ENCODE peak calls at places on chromosomes 2 and 18, in nine cellular contexts. One of them, this sample, is unnamed.
A peak's percentile ranks its signal among the peaks of the same experiment; 100 is the strongest.

GRCh38 chr2:16067037-16067406 is 126.7 kb downstream of the MYCN start:
- DNase-seq in NCI-H1694 treated with DMSO at 0.1 percent for 48 hours: no peak
- DNase-seq in NCI-H510A treated with DMSO at 0.1 percent for 48 hours: no peak
- DNase-seq in COR-L47: no peak
- DNase-seq in foreskin fibroblast: no peak
- DNase-seq in tibial nerve: no peak
- DNase-seq in C1 segment of cervical spinal cord: no peak
- DNase-seq in adipocyte: no peak
- DNase-seq in activated naive CD4-positive, alpha-beta T cell treated with anti-CD3 and anti-CD28 coated beads, Interleukin-2, amount 50 U/mL, for 16 hours: no peak
- DNase-seq in this sample: no peak

GRCh38 chr2:54560146-54560881 is 104.2 kb downstream of the SPTBN1 start:
- DNase-seq in tibial nerve: peak; percentile 50
- DNase-seq in NCI-H1694 treated with DMSO at 0.1 percent for 48 hours: no peak
- DNase-seq in adipocyte: peak; percentile 79
- DNase-seq in activated naive CD4-positive, alpha-beta T cell treated with anti-CD3 and anti-CD28 coated beads, Interleukin-2, amount 50 U/mL, for 16 hours: no peak
- DNase-seq in C1 segment of cervical spinal cord: no peak
- DNase-seq in COR-L47: no peak
- DNase-seq in NCI-H510A treated with DMSO at 0.1 percent for 48 hours: no peak
- DNase-seq in foreskin fibroblast: peak; percentile 51
- DNase-seq in this sample: peak; percentile 79

GRCh38 chr2:40103590-40103989 is 324.5 kb upstream of the THUMPD2 start:
- DNase-seq in NCI-H510A treated with DMSO at 0.1 percent for 48 hours: no peak
- DNase-seq in COR-L47: no peak
- DNase-seq in C1 segment of cervical spinal cord: no peak
- DNase-seq in NCI-H1694 treated with DMSO at 0.1 percent for 48 hours: no peak
- DNase-seq in tibial nerve: no peak
- DNase-seq in foreskin fibroblast: peak; percentile 69
- DNase-seq in adipocyte: peak; percentile 85
- DNase-seq in activated naive CD4-positive, alpha-beta T cell treated with anti-CD3 and anti-CD28 coated beads, Interleukin-2, amount 50 U/mL, for 16 hours: no peak
- DNase-seq in this sample: peak; percentile 53

GRCh38 chr2:219836647-219837177 is 209.3 kb downstream of the SLC4A3 start:
- DNase-seq in NCI-H510A treated with DMSO at 0.1 percent for 48 hours: no peak
- DNase-seq in activated naive CD4-positive, alpha-beta T cell treated with anti-CD3 and anti-CD28 coated beads, Interleukin-2, amount 50 U/mL, for 16 hours: no peak
- DNase-seq in foreskin fibroblast: peak; percentile 11
- DNase-seq in adipocyte: no peak
- DNase-seq in tibial nerve: peak; percentile 44
- DNase-seq in C1 segment of cervical spinal cord: no peak
- DNase-seq in COR-L47: no peak
- DNase-seq in NCI-H1694 treated with DMSO at 0.1 percent for 48 hours: peak; percentile 62
- DNase-seq in this sample: peak; percentile 55

GRCh38 chr2:136116111-136116812 is 1.7 kb downstream of the CXCR4 start:
- DNase-seq in tibial nerve: peak; percentile 61
- DNase-seq in NCI-H1694 treated with DMSO at 0.1 percent for 48 hours: no peak
- DNase-seq in adipocyte: peak; percentile 1
- DNase-seq in NCI-H510A treated with DMSO at 0.1 percent for 48 hours: no peak
- DNase-seq in C1 segment of cervical spinal cord: no peak
- DNase-seq in activated naive CD4-positive, alpha-beta T cell treated with anti-CD3 and anti-CD28 coated beads, Interleukin-2, amount 50 U/mL, for 16 hours: peak; percentile 50
- DNase-seq in foreskin fibroblast: no peak
- DNase-seq in COR-L47: no peak
- DNase-seq in this sample: no peak

GRCh38 chr2:29702276-29702675 is 219.1 kb downstream of the ALK start:
- DNase-seq in adipocyte: no peak
- DNase-seq in NCI-H1694 treated with DMSO at 0.1 percent for 48 hours: no peak
- DNase-seq in foreskin fibroblast: no peak
- DNase-seq in tibial nerve: no peak
- DNase-seq in C1 segment of cervical spinal cord: no peak
- DNase-seq in COR-L47: no peak
- DNase-seq in NCI-H510A treated with DMSO at 0.1 percent for 48 hours: no peak
- DNase-seq in activated naive CD4-positive, alpha-beta T cell treated with anti-CD3 and anti-CD28 coated beads, Interleukin-2, amount 50 U/mL, for 16 hours: no peak
- DNase-seq in this sample: no peak

GRCh38 chr18:45664824-45665763 is 49.8 kb downstream of the SLC14A2 start:
- DNase-seq in C1 segment of cervical spinal cord: peak; percentile 18
- DNase-seq in COR-L47: peak; percentile 70
- DNase-seq in activated naive CD4-positive, alpha-beta T cell treated with anti-CD3 and anti-CD28 coated beads, Interleukin-2, amount 50 U/mL, for 16 hours: peak; percentile 65
- DNase-seq in NCI-H510A treated with DMSO at 0.1 percent for 48 hours: peak; percentile 46
- DNase-seq in adipocyte: peak; percentile 88
- DNase-seq in tibial nerve: peak; percentile 85
- DNase-seq in foreskin fibroblast: peak; percentile 47
- DNase-seq in NCI-H1694 treated with DMSO at 0.1 percent for 48 hours: peak; percentile 69
- DNase-seq in this sample: peak; percentile 81

GRCh38 chr2:217798191-217798590 is 204.6 kb downstream of the TNS1 start:
- DNase-seq in adipocyte: no peak
- DNase-seq in activated naive CD4-positive, alpha-beta T cell treated with anti-CD3 and anti-CD28 coated beads, Interleukin-2, amount 50 U/mL, for 16 hours: no peak
- DNase-seq in tibial nerve: no peak
- DNase-seq in foreskin fibroblast: no peak
- DNase-seq in COR-L47: no peak
- DNase-seq in NCI-H510A treated with DMSO at 0.1 percent for 48 hours: no peak
- DNase-seq in NCI-H1694 treated with DMSO at 0.1 percent for 48 hours: no peak
- DNase-seq in C1 segment of cervical spinal cord: no peak
- DNase-seq in this sample: no peak

GRCh38 chr2:8539743-8540551 is 141.9 kb upstream of the ID2 start:
- DNase-seq in NCI-H1694 treated with DMSO at 0.1 percent for 48 hours: no peak
- DNase-seq in COR-L47: peak; percentile 21
- DNase-seq in tibial nerve: peak; percentile 34
- DNase-seq in NCI-H510A treated with DMSO at 0.1 percent for 48 hours: peak; percentile 83
- DNase-seq in foreskin fibroblast: no peak
- DNase-seq in adipocyte: no peak
- DNase-seq in C1 segment of cervical spinal cord: no peak
- DNase-seq in activated naive CD4-positive, alpha-beta T cell treated with anti-CD3 and anti-CD28 coated beads, Interleukin-2, amount 50 U/mL, for 16 hours: no peak
- DNase-seq in this sample: no peak

GRCh38 chr18:74459877-74460276 is 2.8 kb upstream of the DIPK1C start:
- DNase-seq in NCI-H510A treated with DMSO at 0.1 percent for 48 hours: no peak
- DNase-seq in COR-L47: no peak
- DNase-seq in tibial nerve: peak; percentile 24
- DNase-seq in C1 segment of cervical spinal cord: peak; percentile 27
- DNase-seq in NCI-H1694 treated with DMSO at 0.1 percent for 48 hours: no peak
- DNase-seq in activated naive CD4-positive, alpha-beta T cell treated with anti-CD3 and anti-CD28 coated beads, Interleukin-2, amount 50 U/mL, for 16 hours: no peak
- DNase-seq in adipocyte: no peak
- DNase-seq in foreskin fibroblast: no peak
- DNase-seq in this sample: no peak

GRCh38 chr2:118118479-118118878 is 30.2 kb downstream of the INSIG2 start:
- DNase-seq in COR-L47: no peak
- DNase-seq in foreskin fibroblast: no peak
- DNase-seq in C1 segment of cervical spinal cord: no peak
- DNase-seq in activated naive CD4-positive, alpha-beta T cell treated with anti-CD3 and anti-CD28 coated beads, Interleukin-2, amount 50 U/mL, for 16 hours: no peak
- DNase-seq in NCI-H1694 treated with DMSO at 0.1 percent for 48 hours: no peak
- DNase-seq in tibial nerve: no peak
- DNase-seq in NCI-H510A treated with DMSO at 0.1 percent for 48 hours: no peak
- DNase-seq in adipocyte: no peak
- DNase-seq in this sample: no peak

GRCh38 chr2:134736167-134736885 is 17.5 kb upstream of the TMEM163 start:
- DNase-seq in COR-L47: no peak
- DNase-seq in tibial nerve: no peak
- DNase-seq in foreskin fibroblast: peak; percentile 10
- DNase-seq in NCI-H1694 treated with DMSO at 0.1 percent for 48 hours: no peak
- DNase-seq in adipocyte: peak; percentile 45
- DNase-seq in C1 segment of cervical spinal cord: no peak
- DNase-seq in activated naive CD4-positive, alpha-beta T cell treated with anti-CD3 and anti-CD28 coated beads, Interleukin-2, amount 50 U/mL, for 16 hours: no peak
- DNase-seq in NCI-H510A treated with DMSO at 0.1 percent for 48 hours: no peak
- DNase-seq in this sample: peak; percentile 76

GRCh38 chr2:126901459-126901858 is 2.8 kb downstream of the TEX51 start:
- DNase-seq in COR-L47: no peak
- DNase-seq in C1 segment of cervical spinal cord: no peak
- DNase-seq in activated naive CD4-positive, alpha-beta T cell treated with anti-CD3 and anti-CD28 coated beads, Interleukin-2, amount 50 U/mL, for 16 hours: no peak
- DNase-seq in tibial nerve: no peak
- DNase-seq in foreskin fibroblast: no peak
- DNase-seq in NCI-H510A treated with DMSO at 0.1 percent for 48 hours: no peak
- DNase-seq in NCI-H1694 treated with DMSO at 0.1 percent for 48 hours: no peak
- DNase-seq in adipocyte: no peak
- DNase-seq in this sample: no peak

GRCh38 chr18:11149441-11150270 is at the start of gene PIEZO2:
- DNase-seq in NCI-H510A treated with DMSO at 0.1 percent for 48 hours: peak; percentile 39
- DNase-seq in activated naive CD4-positive, alpha-beta T cell treated with anti-CD3 and anti-CD28 coated beads, Interleukin-2, amount 50 U/mL, for 16 hours: no peak
- DNase-seq in adipocyte: peak; percentile 93
- DNase-seq in C1 segment of cervical spinal cord: peak; percentile 76
- DNase-seq in NCI-H1694 treated with DMSO at 0.1 percent for 48 hours: no peak
- DNase-seq in foreskin fibroblast: no peak
- DNase-seq in COR-L47: no peak
- DNase-seq in tibial nerve: no peak
- DNase-seq in this sample: peak; percentile 78

GRCh38 chr2:8229546-8229986 is 452.3 kb upstream of the ID2 start:
- DNase-seq in NCI-H510A treated with DMSO at 0.1 percent for 48 hours: peak; percentile 33
- DNase-seq in foreskin fibroblast: peak; percentile 33
- DNase-seq in tibial nerve: peak; percentile 53
- DNase-seq in COR-L47: no peak
- DNase-seq in C1 segment of cervical spinal cord: no peak
- DNase-seq in NCI-H1694 treated with DMSO at 0.1 percent for 48 hours: no peak
- DNase-seq in adipocyte: peak; percentile 74
- DNase-seq in activated naive CD4-positive, alpha-beta T cell treated with anti-CD3 and anti-CD28 coated beads, Interleukin-2, amount 50 U/mL, for 16 hours: peak; percentile 37
- DNase-seq in this sample: peak; percentile 68

GRCh38 chr2:119158563-119159347 is at the start of gene C1QL2:
- DNase-seq in C1 segment of cervical spinal cord: no peak
- DNase-seq in NCI-H510A treated with DMSO at 0.1 percent for 48 hours: peak; percentile 28
- DNase-seq in NCI-H1694 treated with DMSO at 0.1 percent for 48 hours: peak; percentile 52
- DNase-seq in adipocyte: peak; percentile 5
- DNase-seq in COR-L47: peak; percentile 22
- DNase-seq in activated naive CD4-positive, alpha-beta T cell treated with anti-CD3 and anti-CD28 coated beads, Interleukin-2, amount 50 U/mL, for 16 hours: no peak
- DNase-seq in foreskin fibroblast: no peak
- DNase-seq in tibial nerve: no peak
- DNase-seq in this sample: no peak

GRCh38 chr18:9049495-9049809 is 53.0 kb upstream of the NDUFV2 start:
- DNase-seq in C1 segment of cervical spinal cord: no peak
- DNase-seq in NCI-H510A treated with DMSO at 0.1 percent for 48 hours: no peak
- DNase-seq in activated naive CD4-positive, alpha-beta T cell treated with anti-CD3 and anti-CD28 coated beads, Interleukin-2, amount 50 U/mL, for 16 hours: no peak
- DNase-seq in foreskin fibroblast: no peak
- DNase-seq in tibial nerve: no peak
- DNase-seq in NCI-H1694 treated with DMSO at 0.1 percent for 48 hours: no peak
- DNase-seq in adipocyte: no peak
- DNase-seq in COR-L47: no peak
- DNase-seq in this sample: no peak

GRCh38 chr2:10863837-10864236 is 47.9 kb upstream of the KCNF1 start:
- DNase-seq in NCI-H1694 treated with DMSO at 0.1 percent for 48 hours: no peak
- DNase-seq in NCI-H510A treated with DMSO at 0.1 percent for 48 hours: no peak
- DNase-seq in tibial nerve: no peak
- DNase-seq in COR-L47: no peak
- DNase-seq in foreskin fibroblast: no peak
- DNase-seq in adipocyte: no peak
- DNase-seq in C1 segment of cervical spinal cord: no peak
- DNase-seq in activated naive CD4-positive, alpha-beta T cell treated with anti-CD3 and anti-CD28 coated beads, Interleukin-2, amount 50 U/mL, for 16 hours: no peak
- DNase-seq in this sample: no peak

GRCh38 chr2:29281585-29281984 is 166.4 kb downstream of the CLIP4 start:
- DNase-seq in C1 segment of cervical spinal cord: peak; percentile 64
- DNase-seq in tibial nerve: peak; percentile 7
- DNase-seq in adipocyte: peak; percentile 66
- DNase-seq in activated naive CD4-positive, alpha-beta T cell treated with anti-CD3 and anti-CD28 coated beads, Interleukin-2, amount 50 U/mL, for 16 hours: no peak
- DNase-seq in NCI-H510A treated with DMSO at 0.1 percent for 48 hours: peak; percentile 40
- DNase-seq in COR-L47: peak; percentile 88
- DNase-seq in NCI-H1694 treated with DMSO at 0.1 percent for 48 hours: no peak
- DNase-seq in foreskin fibroblast: peak; percentile 23
- DNase-seq in this sample: peak; percentile 91

GRCh38 chr2:219448776-219449476 is 14.3 kb downstream of the SPEG start:
- DNase-seq in NCI-H510A treated with DMSO at 0.1 percent for 48 hours: no peak
- DNase-seq in COR-L47: no peak
- DNase-seq in activated naive CD4-positive, alpha-beta T cell treated with anti-CD3 and anti-CD28 coated beads, Interleukin-2, amount 50 U/mL, for 16 hours: no peak
- DNase-seq in NCI-H1694 treated with DMSO at 0.1 percent for 48 hours: no peak
- DNase-seq in adipocyte: no peak
- DNase-seq in C1 segment of cervical spinal cord: no peak
- DNase-seq in foreskin fibroblast: no peak
- DNase-seq in tibial nerve: no peak
- DNase-seq in this sample: no peak

GRCh38 chr2:101440127-101440738 is 34.7 kb downstream of the RFX8 start:
- DNase-seq in adipocyte: no peak
- DNase-seq in activated naive CD4-positive, alpha-beta T cell treated with anti-CD3 and anti-CD28 coated beads, Interleukin-2, amount 50 U/mL, for 16 hours: no peak
- DNase-seq in tibial nerve: no peak
- DNase-seq in foreskin fibroblast: no peak
- DNase-seq in NCI-H1694 treated with DMSO at 0.1 percent for 48 hours: no peak
- DNase-seq in NCI-H510A treated with DMSO at 0.1 percent for 48 hours: peak; percentile 45
- DNase-seq in C1 segment of cervical spinal cord: no peak
- DNase-seq in COR-L47: no peak
- DNase-seq in this sample: peak; percentile 77

GRCh38 chr2:150476809-150477302 is 10.6 kb downstream of the RND3 start:
- DNase-seq in foreskin fibroblast: no peak
- DNase-seq in NCI-H510A treated with DMSO at 0.1 percent for 48 hours: no peak
- DNase-seq in adipocyte: peak; percentile 35
- DNase-seq in NCI-H1694 treated with DMSO at 0.1 percent for 48 hours: no peak
- DNase-seq in tibial nerve: no peak
- DNase-seq in C1 segment of cervical spinal cord: no peak
- DNase-seq in COR-L47: no peak
- DNase-seq in activated naive CD4-positive, alpha-beta T cell treated with anti-CD3 and anti-CD28 coated beads, Interleukin-2, amount 50 U/mL, for 16 hours: no peak
- DNase-seq in this sample: peak; percentile 31

GRCh38 chr2:18690342-18690741 is 101.0 kb upstream of the NT5C1B start:
- DNase-seq in activated naive CD4-positive, alpha-beta T cell treated with anti-CD3 and anti-CD28 coated beads, Interleukin-2, amount 50 U/mL, for 16 hours: no peak
- DNase-seq in C1 segment of cervical spinal cord: no peak
- DNase-seq in foreskin fibroblast: no peak
- DNase-seq in tibial nerve: no peak
- DNase-seq in NCI-H1694 treated with DMSO at 0.1 percent for 48 hours: no peak
- DNase-seq in adipocyte: no peak
- DNase-seq in COR-L47: no peak
- DNase-seq in NCI-H510A treated with DMSO at 0.1 percent for 48 hours: no peak
- DNase-seq in this sample: no peak

GRCh38 chr2:223026357-223027110 is 25.5 kb upstream of the KCNE4 start:
- DNase-seq in COR-L47: peak; percentile 83
- DNase-seq in adipocyte: peak; percentile 63
- DNase-seq in NCI-H1694 treated with DMSO at 0.1 percent for 48 hours: no peak
- DNase-seq in C1 segment of cervical spinal cord: no peak
- DNase-seq in NCI-H510A treated with DMSO at 0.1 percent for 48 hours: peak; percentile 88
- DNase-seq in activated naive CD4-positive, alpha-beta T cell treated with anti-CD3 and anti-CD28 coated beads, Interleukin-2, amount 50 U/mL, for 16 hours: no peak
- DNase-seq in foreskin fibroblast: no peak
- DNase-seq in tibial nerve: no peak
- DNase-seq in this sample: peak; percentile 50

GRCh38 chr2:130887643-130888042 is 50.9 kb downstream of the ARHGEF4 start:
- DNase-seq in tibial nerve: no peak
- DNase-seq in adipocyte: no peak
- DNase-seq in activated naive CD4-positive, alpha-beta T cell treated with anti-CD3 and anti-CD28 coated beads, Interleukin-2, amount 50 U/mL, for 16 hours: no peak
- DNase-seq in C1 segment of cervical spinal cord: no peak
- DNase-seq in COR-L47: no peak
- DNase-seq in foreskin fibroblast: no peak
- DNase-seq in NCI-H1694 treated with DMSO at 0.1 percent for 48 hours: no peak
- DNase-seq in NCI-H510A treated with DMSO at 0.1 percent for 48 hours: no peak
- DNase-seq in this sample: no peak

GRCh38 chr2:62320657-62321357 is 124.9 kb downstream of the B3GNT2 start:
- DNase-seq in tibial nerve: no peak
- DNase-seq in NCI-H510A treated with DMSO at 0.1 percent for 48 hours: no peak
- DNase-seq in NCI-H1694 treated with DMSO at 0.1 percent for 48 hours: no peak
- DNase-seq in foreskin fibroblast: no peak
- DNase-seq in activated naive CD4-positive, alpha-beta T cell treated with anti-CD3 and anti-CD28 coated beads, Interleukin-2, amount 50 U/mL, for 16 hours: no peak
- DNase-seq in COR-L47: no peak
- DNase-seq in adipocyte: no peak
- DNase-seq in C1 segment of cervical spinal cord: no peak
- DNase-seq in this sample: no peak

GRCh38 chr18:13613591-13614317 is 112.6 kb downstream of the FAM210A start:
- DNase-seq in adipocyte: no peak
- DNase-seq in tibial nerve: no peak
- DNase-seq in C1 segment of cervical spinal cord: no peak
- DNase-seq in foreskin fibroblast: no peak
- DNase-seq in activated naive CD4-positive, alpha-beta T cell treated with anti-CD3 and anti-CD28 coated beads, Interleukin-2, amount 50 U/mL, for 16 hours: no peak
- DNase-seq in NCI-H1694 treated with DMSO at 0.1 percent for 48 hours: no peak
- DNase-seq in COR-L47: no peak
- DNase-seq in NCI-H510A treated with DMSO at 0.1 percent for 48 hours: peak; percentile 21
- DNase-seq in this sample: no peak

GRCh38 chr2:170878061-170878460 is 51.0 kb upstream of the GORASP2 start:
- DNase-seq in NCI-H1694 treated with DMSO at 0.1 percent for 48 hours: no peak
- DNase-seq in C1 segment of cervical spinal cord: no peak
- DNase-seq in activated naive CD4-positive, alpha-beta T cell treated with anti-CD3 and anti-CD28 coated beads, Interleukin-2, amount 50 U/mL, for 16 hours: no peak
- DNase-seq in adipocyte: no peak
- DNase-seq in COR-L47: no peak
- DNase-seq in NCI-H510A treated with DMSO at 0.1 percent for 48 hours: no peak
- DNase-seq in foreskin fibroblast: no peak
- DNase-seq in tibial nerve: no peak
- DNase-seq in this sample: no peak

GRCh38 chr2:36918307-36918706 is 48.0 kb downstream of the STRN start:
- DNase-seq in NCI-H1694 treated with DMSO at 0.1 percent for 48 hours: no peak
- DNase-seq in COR-L47: no peak
- DNase-seq in C1 segment of cervical spinal cord: no peak
- DNase-seq in foreskin fibroblast: no peak
- DNase-seq in activated naive CD4-positive, alpha-beta T cell treated with anti-CD3 and anti-CD28 coated beads, Interleukin-2, amount 50 U/mL, for 16 hours: no peak
- DNase-seq in NCI-H510A treated with DMSO at 0.1 percent for 48 hours: no peak
- DNase-seq in adipocyte: peak; percentile 54
- DNase-seq in tibial nerve: no peak
- DNase-seq in this sample: peak; percentile 23

GRCh38 chr2:202022755-202023154 is 10.9 kb upstream of the FZD7 start:
- DNase-seq in C1 segment of cervical spinal cord: no peak
- DNase-seq in NCI-H1694 treated with DMSO at 0.1 percent for 48 hours: no peak
- DNase-seq in foreskin fibroblast: no peak
- DNase-seq in tibial nerve: no peak
- DNase-seq in NCI-H510A treated with DMSO at 0.1 percent for 48 hours: no peak
- DNase-seq in activated naive CD4-positive, alpha-beta T cell treated with anti-CD3 and anti-CD28 coated beads, Interleukin-2, amount 50 U/mL, for 16 hours: no peak
- DNase-seq in adipocyte: no peak
- DNase-seq in COR-L47: peak; percentile 55
- DNase-seq in this sample: no peak

GRCh38 chr18:12309683-12310198 is 1.7 kb downstream of the TUBB6 start:
- DNase-seq in NCI-H510A treated with DMSO at 0.1 percent for 48 hours: no peak
- DNase-seq in NCI-H1694 treated with DMSO at 0.1 percent for 48 hours: no peak
- DNase-seq in activated naive CD4-positive, alpha-beta T cell treated with anti-CD3 and anti-CD28 coated beads, Interleukin-2, amount 50 U/mL, for 16 hours: no peak
- DNase-seq in COR-L47: no peak
- DNase-seq in adipocyte: peak; percentile 33
- DNase-seq in C1 segment of cervical spinal cord: no peak
- DNase-seq in tibial nerve: no peak
- DNase-seq in foreskin fibroblast: no peak
- DNase-seq in this sample: peak; percentile 23

This sample was measured in choroid plexus epithelial cell.